ENCODE peak calls at places on chromosomes 2 and 18, in eight cellular contexts. P is HCT116; A is brain microvascular endothelial cell; W is choroid plexus epithelial cell; G is GM12878; J is effector memory CD4-positive, alpha-beta T cell; I is GM23248; E is Jurkat, Clone E6-1. H is an unnamed sample.

GRCh38 chr2:46811379-46812310 is 104.0 kb downstream of the MCFD2 start:
- DNase-seq in E (no peak), W (no peak), I (no peak), P (no peak), A (no peak), G (no peak), J (no peak), H (no peak)

GRCh38 chr2:138327967-138328366 is 173.6 kb upstream of the SPOPL start:
- DNase-seq in I (no peak), E (no peak), J (no peak), P (no peak), G (no peak), A (no peak), W (no peak), H (no peak)

GRCh38 chr18:47422524-47422923 is 171.1 kb upstream of the SKOR2 start:
- DNase-seq in I (peak; percentile 44), E (no peak), P (no peak), G (no peak), W (no peak), J (no peak), A (no peak), H (no peak)

GRCh38 chr18:77124452-77124922 is 8.1 kb downstream of the MBP start:
- DNase-seq in W (no peak), G (peak; percentile 69), A (no peak), P (no peak), J (peak; percentile 48), E (peak; percentile 69), I (peak; percentile 48), H (no peak)

GRCh38 chr2:12728221-12728777 is 11.6 kb downstream of the TRIB2 start:
- DNase-seq in J (peak; percentile 27), A (no peak), G (peak; percentile 93), E (peak; percentile 91), W (no peak), P (no peak), I (no peak), H (no peak)

GRCh38 chr18:55300469-55301195 is 287.4 kb downstream of the TCF4 start:
- DNase-seq in J (no peak), P (no peak), A (no peak), I (peak; percentile 91), G (no peak), E (no peak), W (no peak), H (peak; percentile 73)

GRCh38 chr2:214203744-214204289 is 207.0 kb upstream of the VWC2L start:
- DNase-seq in W (peak; percentile 1), P (no peak), J (no peak), E (no peak), G (no peak), A (peak; percentile 18), I (peak; percentile 75), H (peak; percentile 2)

GRCh38 chr18:7572837-7573236 is 5.7 kb downstream of the PTPRM start:
- DNase-seq in J (no peak), G (peak; percentile 23), I (peak; percentile 67), P (no peak), A (peak; percentile 36), E (no peak), W (peak; percentile 53), H (no peak)

GRCh38 chr18:47777626-47778025 is 152.8 kb downstream of the SMAD2 start:
- DNase-seq in G (no peak), J (no peak), E (no peak), P (no peak), W (no peak), A (no peak), I (no peak), H (no peak)

GRCh38 chr2:96261328-96262003 is 4.3 kb downstream of the TMEM127 start:
- DNase-seq in I (no peak), G (no peak), A (no peak), J (no peak), P (no peak), W (no peak), E (no peak), H (no peak)

GRCh38 chr2:74383254-74383653 is 3.1 kb upstream of the DCTN1 start:
- DNase-seq in G (no peak), E (no peak), P (no peak), I (peak; percentile 73), A (peak; percentile 41), W (peak; percentile 86), J (no peak), H (peak; percentile 27)

GRCh38 chr18:37720706-37721105 is 155.1 kb upstream of the CELF4 start:
- DNase-seq in E (no peak), W (no peak), G (no peak), J (no peak), A (no peak), P (no peak), I (no peak), H (no peak)

GRCh38 chr18:28087173-28087563 is 89.8 kb downstream of the CDH2 start:
- DNase-seq in A (no peak), W (no peak), G (no peak), E (no peak), J (no peak), I (peak; percentile 59), P (no peak), H (no peak)

GRCh38 chr18:72612894-72613537 is 68.9 kb upstream of the CBLN2 start:
- DNase-seq in W (no peak), G (no peak), J (no peak), A (no peak), E (no peak), P (no peak), I (no peak), H (no peak)

GRCh38 chr2:43051316-43051715 is 175.1 kb downstream of the ZFP36L2 start:
- DNase-seq in J (no peak), I (peak; percentile 55), A (peak; percentile 73), P (peak; percentile 26), W (peak; percentile 61), G (no peak), E (peak; percentile 60), H (no peak)

GRCh38 chr2:205835251-205835900 is 153.1 kb downstream of the NRP2 start:
- DNase-seq in P (no peak), I (no peak), W (no peak), E (no peak), J (no peak), A (no peak), G (no peak), H (no peak)

GRCh38 chr2:236503100-236503499 is 66.5 kb upstream of the ACKR3 start:
- DNase-seq in J (no peak), E (no peak), I (peak; percentile 17), G (no peak), P (no peak), A (no peak), W (peak; percentile 12), H (no peak)

GRCh38 chr2:136031716-136032115 is 46.3 kb upstream of the DARS1 start:
- DNase-seq in P (no peak), W (no peak), I (no peak), A (no peak), J (no peak), G (no peak), E (no peak), H (no peak)

GRCh38 chr2:216492951-216493685 is 5.5 kb upstream of the RPL37A start:
- DNase-seq in J (no peak), P (no peak), I (peak; percentile 96), W (peak; percentile 63), A (peak; percentile 52), E (no peak), G (no peak), H (peak; percentile 40)

GRCh38 chr2:30446602-30447148 is 371 bp upstream of the LCLAT1 start:
- DNase-seq in E (no peak), I (peak; percentile 60), A (no peak), W (peak; percentile 28), J (no peak), G (no peak), P (no peak), H (no peak)

GRCh38 chr2:8003462-8004075 is 678.3 kb upstream of the ID2 start:
- DNase-seq in J (no peak), W (peak; percentile 67), P (no peak), E (no peak), G (no peak), A (peak; percentile 60), I (peak; percentile 97), H (peak; percentile 71)

GRCh38 chr2:263022-263738 is 652 bp downstream of the SH3YL1 start:
- DNase-seq in I (no peak), W (no peak), J (no peak), A (no peak), P (no peak), G (no peak), E (no peak), H (no peak)

GRCh38 chr2:25617948-25618646 is 55.3 kb downstream of the DTNB start:
- DNase-seq in W (peak; percentile 91), J (no peak), E (no peak), G (no peak), P (no peak), A (peak; percentile 87), I (peak; percentile 85), H (peak; percentile 28)

GRCh38 chr2:117835990-117836760 is 21.7 kb downstream of the DDX18 start:
- DNase-seq in A (peak; percentile 80), I (peak; percentile 96), J (no peak), G (no peak), E (no peak), P (no peak), W (peak; percentile 89), H (peak; percentile 47)
- H3K4me3 ChIP-seq in A (peak overlapping the region; percentile 60), I (peak overlapping the region; percentile 67), J (no peak overlapping the region), G (no peak overlapping the region), E (no peak overlapping the region), P (no peak overlapping the region), W (peak overlapping the region; percentile 60), H (peak overlapping the region; percentile 47)

DNA sequence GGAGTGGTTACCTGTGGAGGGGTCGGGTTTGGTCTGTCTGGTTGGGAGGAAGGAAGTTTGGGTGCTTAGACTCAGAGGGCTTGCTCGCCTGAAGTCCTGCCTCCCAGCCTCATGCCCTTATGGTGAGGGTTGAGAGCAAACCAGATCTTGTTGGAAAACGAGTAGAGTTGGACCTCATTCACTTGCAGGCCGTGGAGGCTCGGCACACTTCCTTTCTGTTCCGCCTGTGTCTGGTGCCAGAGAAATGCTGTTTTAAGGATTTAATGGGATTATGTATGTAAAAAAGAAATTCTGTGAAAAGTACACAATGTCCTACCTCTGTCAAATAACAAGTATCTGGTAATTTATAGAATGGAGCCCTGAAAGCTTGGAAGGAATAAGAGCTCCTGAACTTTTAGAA is 29.6 kb downstream of the GATA6 start:
- DNase-seq in W (no peak), I (no peak), P (no peak), G (no peak), J (no peak), A (no peak), E (no peak), H (no peak)
- H3K4me3 ChIP-seq in W (no peak overlapping the region), I (no peak overlapping the region), P (no peak overlapping the region), G (no peak overlapping the region), J (no peak overlapping the region), A (no peak overlapping the region), E (no peak overlapping the region), H (no peak overlapping the region)

GRCh38 chr18:9017900-9018217 is 84.6 kb upstream of the NDUFV2 start:
- DNase-seq in G (no peak), E (no peak), J (no peak), P (no peak), A (peak; percentile 59), W (peak; percentile 43), I (peak; percentile 93), H (no peak)
- H3K4me3 ChIP-seq in G (peak overlapping the region; percentile 56), E (no peak overlapping the region), J (peak overlapping the region; percentile 15), P (peak overlapping the region; percentile 41), A (peak overlapping the region; percentile 2), W (no peak overlapping the region), I (peak overlapping the region; percentile 63), H (peak overlapping the region; percentile 34)

DNA sequence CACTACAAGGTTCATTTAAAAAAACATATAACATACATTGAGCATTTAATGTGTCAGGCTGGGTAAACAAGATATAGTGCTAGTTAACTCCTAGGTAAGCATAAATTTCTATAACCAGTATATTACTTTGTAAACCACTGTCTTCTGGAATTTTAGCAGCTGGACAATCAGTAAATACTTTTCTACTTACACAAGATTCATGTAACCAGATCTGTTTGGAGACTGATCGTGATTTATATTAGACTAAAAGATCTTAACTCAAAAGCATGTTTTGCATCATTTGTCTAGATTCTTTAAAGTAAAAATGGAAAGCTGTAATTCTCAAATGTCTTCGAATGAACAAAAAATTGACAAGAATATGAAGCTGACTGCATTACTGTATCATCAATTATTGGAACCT is 941 bp upstream of the SGO2 start:
- DNase-seq in E (no peak), J (no peak), W (no peak), A (no peak), P (no peak), I (no peak), G (no peak), H (no peak)
- H3K4me3 ChIP-seq in E (no peak overlapping the region), J (no peak overlapping the region), W (no peak overlapping the region), A (no peak overlapping the region), P (peak overlapping the region; percentile 96), I (peak overlapping the region; percentile 89), G (no peak overlapping the region), H (no peak overlapping the region)